ENCODE peak calls at places on chromosome 6, in four cellular contexts. X is neural progenitor cell, Y is keratinocyte, K is HepG2. I is an unnamed sample.

GRCh38 chr6:116166369-116166768 is 40.4 kb upstream of the COL10A1 start:
- DNase-seq in X (no peak), Y (no peak), K (no peak), I (no peak)

GRCh38 chr6:134683783-134684765 is 265.8 kb downstream of the ALDH8A1 start:
- DNase-seq in X (no peak), Y (no peak), K (no peak), I (no peak)

GRCh38 chr6:108684809-108685329 is 124.2 kb downstream of the FOXO3 start:
- DNase-seq in X (no peak), Y (no peak), K (no peak), I (no peak)

GRCh38 chr6:147238164-147238563 is 33.9 kb downstream of the STXBP5 start:
- DNase-seq in X (no peak), Y (no peak), K (no peak), I (no peak)

GRCh38 chr6:22906091-22906549 is 336.8 kb downstream of the HDGFL1 start:
- DNase-seq in X (peak; percentile 24), Y (no peak), K (no peak), I (peak; percentile 48)

GRCh38 chr6:147577466-147577865 is 69.0 kb downstream of the SAMD5 start:
- DNase-seq in X (no peak), Y (no peak), K (no peak), I (no peak)

GRCh38 chr6:131063764-131064272 is 773 bp upstream of the EPB41L2 start:
- DNase-seq in X (peak; percentile 21), Y (no peak), K (no peak), I (no peak)

GRCh38 chr6:166942393-166943168 is 13.8 kb downstream of the RNASET2 start:
- DNase-seq in X (no peak), Y (no peak), K (no peak), I (no peak)

GRCh38 chr6:47094351-47094925 is 52.3 kb upstream of the ADGRF1 start:
- DNase-seq in X (no peak), Y (no peak), K (peak; percentile 97), I (peak; percentile 57)

GRCh38 chr6:52560462-52560861 is 16.4 kb downstream of the TRAM2 start:
- DNase-seq in X (no peak), Y (no peak), K (no peak), I (no peak)

GRCh38 chr6:20205722-20206154 is 6.5 kb downstream of the MBOAT1 start:
- DNase-seq in X (no peak), Y (no peak), K (no peak), I (no peak)

GRCh38 chr6:14001329-14002012 is 76.7 kb downstream of the RNF182 start:
- DNase-seq in X (no peak), Y (peak; percentile 93), K (peak; percentile 19), I (no peak)

GRCh38 chr6:51533962-51534361 is 553.5 kb downstream of the PKHD1 start:
- DNase-seq in X (no peak), Y (no peak), K (no peak), I (no peak)

GRCh38 chr6:127117979-127118504 is 429 bp upstream of the RSPO3 start:
- DNase-seq in X (peak; percentile 71), Y (no peak), K (no peak), I (peak; percentile 72)

GRCh38 chr6:36443951-36444428 is 1.2 kb downstream of the KCTD20 start:
- DNase-seq in X (peak; percentile 48), Y (no peak), K (peak; percentile 48), I (peak; percentile 75)

GRCh38 chr6:81895511-81896185 is 143.2 kb upstream of the TENT5A start:
- DNase-seq in X (no peak), Y (no peak), K (peak; percentile 6), I (no peak)

GRCh38 chr6:10205120-10205519 is 209.8 kb downstream of the TFAP2A start:
- DNase-seq in X (no peak), Y (no peak), K (no peak), I (no peak)

GRCh38 chr6:34425132-34425497 is 754 bp downstream of the RPS10 start:
- DNase-seq in X (no peak), Y (no peak), K (no peak), I (no peak)

GRCh38 chr6:14766595-14766994 is 479.3 kb upstream of the JARID2 start:
- DNase-seq in X (no peak), Y (no peak), K (no peak), I (no peak)

GRCh38 chr6:146905313-146905712 is 298.9 kb upstream of the STXBP5 start:
- DNase-seq in X (no peak), Y (no peak), K (peak; percentile 15), I (no peak)

GRCh38 chr6:97774973-97775372 is 492.0 kb upstream of the MMS22L start:
- DNase-seq in X (no peak), Y (no peak), K (peak; percentile 4), I (peak; percentile 46)

GRCh38 chr6:70763754-70764153 is 96.1 kb downstream of the SMAP1 start:
- DNase-seq in X (no peak), Y (no peak), K (no peak), I (no peak)

GRCh38 chr6:113645576-113645970 is 211.6 kb upstream of the MARCKS start:
- DNase-seq in X (no peak), Y (peak; percentile 95), K (peak; percentile 62), I (no peak)

GRCh38 chr6:150316936-150317335 is 51.9 kb upstream of the IYD start:
- DNase-seq in X (no peak), Y (no peak), K (no peak), I (no peak)

GRCh38 chr6:88380083-88380482 is 213.9 kb upstream of the CNR1 start:
- DNase-seq in X (no peak), Y (no peak), K (no peak), I (no peak)

GRCh38 chr6:2081155-2082138 is 164.0 kb downstream of the GMDS start:
- DNase-seq in X (no peak), Y (no peak), K (no peak), I (no peak)

GRCh38 chr6:128358111-128358780 is 162.2 kb downstream of the PTPRK start:
- DNase-seq in X (no peak), Y (no peak), K (no peak), I (no peak)

GRCh38 chr6:111623046-111623718 is 17.5 kb upstream of the TRAF3IP2 start:
- DNase-seq in X (no peak), Y (no peak), K (no peak), I (no peak)

GRCh38 chr6:30743099-30744053 is 889 bp upstream of the FLOT1 start:
- DNase-seq in X (no peak), Y (no peak), K (no peak), I (no peak)

GRCh38 chr6:396126-396520 is 4.6 kb downstream of the IRF4 start:
- DNase-seq in X (no peak), Y (no peak), K (no peak), I (no peak)

GRCh38 chr6:135358251-135358821 is 139.2 kb downstream of the AHI1 start:
- DNase-seq in X (no peak), Y (no peak), K (no peak), I (no peak)

GRCh38 chr6:47161176-47161687 is 119.1 kb upstream of the ADGRF1 start:
- DNase-seq in X (no peak), Y (peak; percentile 30), K (no peak), I (no peak)

GRCh38 chr6:18388942-18389341 is 1.8 kb downstream of the RNF144B start:
- DNase-seq in X (no peak), Y (no peak), K (peak; percentile 82), I (no peak)

GRCh38 chr6:141264101-141264500 is 868.6 kb upstream of the GJE1 start:
- DNase-seq in X (no peak), Y (no peak), K (no peak), I (no peak)

GRCh38 chr6:80618953-80619352 is 512.5 kb downstream of the BCKDHB start:
- DNase-seq in X (no peak), Y (no peak), K (no peak), I (no peak)

GRCh38 chr6:133241088-133241900 is at the start of gene EYA4:
- DNase-seq in X (peak; percentile 66), Y (no peak), K (no peak), I (peak; percentile 75)

GRCh38 chr6:43246301-43247114 is 3.2 kb downstream of the TTBK1 start:
- DNase-seq in X (peak; percentile 92), Y (no peak), K (peak; percentile 55), I (peak; percentile 96)

GRCh38 chr6:43248107-43248506 is 4.8 kb downstream of the TTBK1 start:
- DNase-seq in X (no peak), Y (no peak), K (no peak), I (no peak)

GRCh38 chr6:43243649-43244321 is 504 bp downstream of the TTBK1 start:
- DNase-seq in X (no peak), Y (no peak), K (no peak), I (peak; percentile 67)

GRCh38 chr6:43248791-43249190 is 5.5 kb downstream of the TTBK1 start:
- DNase-seq in X (no peak), Y (no peak), K (no peak), I (no peak)

DNA sequence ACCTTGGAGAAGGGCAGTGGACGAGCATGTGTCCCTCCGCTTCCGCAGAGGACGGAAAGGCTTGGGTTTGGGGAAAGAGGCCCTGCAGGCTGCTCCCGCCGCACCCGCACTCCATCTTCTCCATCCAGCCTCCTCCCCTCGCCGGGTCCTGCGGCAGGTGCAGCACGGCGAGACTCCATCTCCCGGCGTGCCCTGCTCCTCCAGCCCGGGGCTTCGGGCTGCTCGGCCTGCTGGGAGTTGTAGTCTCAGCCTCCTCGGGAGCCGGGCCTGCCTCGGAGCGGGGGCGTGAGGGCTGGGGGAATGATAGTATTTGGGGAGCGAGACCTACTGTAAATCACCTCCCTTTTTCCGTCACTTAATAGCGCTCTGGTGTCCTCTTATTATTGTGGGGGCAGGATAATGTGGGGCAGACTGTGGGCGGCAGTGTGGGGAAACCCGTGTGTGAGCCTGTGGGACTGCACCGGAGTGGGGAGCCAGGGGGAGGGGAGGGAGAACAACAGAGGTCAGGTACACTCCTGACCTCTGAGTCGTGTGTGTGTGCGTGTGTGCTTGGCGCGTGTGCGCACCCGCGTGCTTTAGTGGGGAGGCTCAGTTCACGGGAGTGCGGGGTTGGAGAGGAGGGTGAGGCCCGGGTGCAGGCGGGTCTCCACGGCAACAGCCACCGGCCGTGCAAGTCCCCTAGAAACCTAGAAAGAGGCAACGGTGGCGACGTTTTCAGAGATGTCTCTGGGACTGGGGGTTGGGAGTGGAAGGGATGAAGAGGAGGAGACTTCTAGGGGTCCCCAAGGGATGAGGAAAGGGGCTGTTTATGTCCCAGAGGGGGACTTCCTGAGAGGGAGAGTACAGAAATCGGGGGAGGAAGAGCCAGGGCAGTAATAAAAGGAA is 4.1 kb downstream of the TTBK1 start:
- DNase-seq in X (peak; percentile 94), Y (no peak), K (peak; percentile 58), I (peak; percentile 95)
- H3K9ac ChIP-seq in X (no peak overlapping the region), Y (no peak overlapping the region), K (no peak overlapping the region), I (no peak overlapping the region)

GRCh38 chr6:165662041-165662491 is 975 bp downstream of the PDE10A start:
- DNase-seq in X (peak; percentile 74), Y (no peak), K (no peak), I (peak; percentile 87)

GRCh38 chr6:165659945-165660862 is 2.8 kb downstream of the PDE10A start:
- DNase-seq in X (peak; percentile 71), Y (no peak), K (no peak), I (peak; percentile 77)

GRCh38 chr6:165662671-165663282 is at the start of gene PDE10A:
- DNase-seq in X (peak; percentile 86), Y (no peak), K (no peak), I (peak; percentile 86)

GRCh38 chr6:165660881-165661415 is 2.1 kb downstream of the PDE10A start:
- DNase-seq in X (peak; percentile 40), Y (no peak), K (no peak), I (peak; percentile 70)

GRCh38 chr6:165661416-165662001 is 1.5 kb downstream of the PDE10A start:
- DNase-seq in X (peak; percentile 51), Y (no peak), K (no peak), I (peak; percentile 70)
- H3K27me3 ChIP-seq in X (peaks cover 88% of the 10 kb centered on the region), Y (peaks cover 54% of the 10 kb centered on the region), K (peaks cover 62% of the 10 kb centered on the region), I (peaks cover 37% of the 10 kb centered on the region)

GRCh38 chr6:74717591-74717990 is 488.3 kb downstream of the COL12A1 start:
- DNase-seq in X (no peak), Y (no peak), K (no peak), I (no peak)
- H3K9me3 ChIP-seq in X (no peaks in the 10 kb centered on the region), Y (no peaks in the 10 kb centered on the region), K (no peaks in the 10 kb centered on the region), I (no peaks in the 10 kb centered on the region)

GRCh38 chr6:107116328-107116892 is 1.1 kb upstream of the BEND3 start:
- DNase-seq in X (peak; percentile 67), Y (no peak), K (no peak), I (peak; percentile 85)
- H3K9ac ChIP-seq in X (no peak overlapping the region), Y (peak overlapping the region; percentile 78), K (peak overlapping the region; percentile 89), I (peak overlapping the region; percentile 73)